ENCODE peak calls at places on chromosomes 12 and 14, in nine cellular contexts. S is SW 1271; M is activated T-helper 1 cell treated with anti-CD3 and anti-CD28 coated beads, Interleukin-2, amount 50 U/mL, for 16 hours; D is AG04450; R is activated CD4-positive, alpha-beta T cell treated with anti-CD3 and anti-CD28 coated beads for 48 hours; T is EH; G is astrocyte; W is foreskin fibroblast; F is progenitor cell of endocrine pancreas. N is an unnamed sample.

GRCh38 chr14:72610831-72611200 is 283.1 kb downstream of the DPF3 start:
- DNase-seq in G (peak), S (no peak), W (no peak), T (peak), F (peak), D (no peak), R (no peak), M (no peak), N (no peak)

GRCh38 chr14:68657300-68658028 is 135.4 kb downstream of the ZFP36L1 start:
- DNase-seq in R (no peak), G (no peak), F (no peak), D (no peak), T (no peak), M (no peak), W (no peak), S (no peak), N (no peak)

GRCh38 chr14:93096923-93097322 is 18.8 kb downstream of the ITPK1 start:
- DNase-seq in M (no peak), W (no peak), D (no peak), G (no peak), F (no peak), S (no peak), T (no peak), R (no peak), N (no peak)

GRCh38 chr14:61742383-61742782 is 19.8 kb upstream of the SNAPC1 start:
- DNase-seq in T (no peak), S (no peak), W (no peak), R (no peak), D (no peak), G (no peak), F (no peak), M (no peak), N (no peak)

GRCh38 chr14:32432813-32433538 is 103.9 kb downstream of the AKAP6 start:
- DNase-seq in M (no peak), D (no peak), F (no peak), S (no peak), W (no peak), G (no peak), T (peak), R (no peak), N (no peak)

GRCh38 chr12:18567787-18568186 is 170.0 kb downstream of the PLCZ1 start:
- DNase-seq in D (no peak), F (no peak), R (no peak), T (no peak), S (no peak), M (no peak), W (no peak), G (no peak), N (no peak)

GRCh38 chr12:57519758-57520007 is 631 bp downstream of the DDIT3 start:
- DNase-seq in D (no peak), F (no peak), S (no peak), W (no peak), R (peak), M (no peak), G (no peak), T (no peak), N (no peak)

GRCh38 chr12:101793401-101793800 is 37.4 kb downstream of the GNPTAB start:
- DNase-seq in G (peak), S (no peak), D (no peak), F (no peak), W (peak), M (no peak), R (no peak), T (peak), N (no peak)

GRCh38 chr12:122082621-122083356 is 4.2 kb downstream of the MLXIP start:
- DNase-seq in R (peak), D (no peak), S (no peak), W (no peak), F (no peak), T (no peak), M (no peak), G (no peak), N (no peak)

GRCh38 chr12:20493924-20494323 is 125.6 kb downstream of the PDE3A start:
- DNase-seq in F (no peak), D (no peak), S (no peak), M (no peak), T (peak), W (no peak), G (no peak), R (no peak), N (no peak)

GRCh38 chr12:25755681-25756260 is 202.7 kb upstream of the LMNTD1 start:
- DNase-seq in M (no peak), S (no peak), F (no peak), R (no peak), G (no peak), T (no peak), W (no peak), D (no peak), N (no peak)

GRCh38 chr12:96578526-96579125 is 89.2 kb downstream of the CFAP54 start:
- DNase-seq in T (peak), R (no peak), D (peak), M (no peak), G (peak), F (no peak), W (peak), S (peak), N (peak)

GRCh38 chr14:54487771-54488170 is 1.0 kb downstream of the GMFB start:
- DNase-seq in W (peak), F (no peak), S (peak), G (peak), T (peak), R (no peak), M (no peak), D (no peak), N (peak)

GRCh38 chr14:65940056-65940735 is 527.7 kb downstream of the FUT8 start:
- DNase-seq in R (peak), T (peak), G (no peak), M (no peak), F (no peak), D (no peak), S (peak), W (no peak), N (peak)

GRCh38 chr12:52903855-52904508 is 894 bp downstream of the KRT8 start:
- DNase-seq in M (peak), W (no peak), G (peak), F (peak), R (peak), S (no peak), D (no peak), T (peak), N (no peak)

GRCh38 chr12:115574831-115575230 is 702.7 kb downstream of the MED13L start:
- DNase-seq in F (no peak), S (no peak), G (no peak), R (no peak), D (no peak), T (no peak), W (no peak), M (no peak), N (no peak)

GRCh38 chr12:21823581-21823980 is 49.1 kb upstream of the KCNJ8 start:
- DNase-seq in T (no peak), M (no peak), F (no peak), R (no peak), W (no peak), S (no peak), G (peak), D (no peak), N (no peak)

GRCh38 chr12:71456316-71456715 is 16.7 kb downstream of the LGR5 start:
- DNase-seq in T (no peak), F (no peak), D (no peak), R (no peak), M (no peak), G (no peak), S (no peak), W (no peak), N (no peak)

GRCh38 chr14:96962337-96962736 is 165.2 kb downstream of the VRK1 start:
- DNase-seq in R (peak), M (no peak), T (no peak), G (no peak), D (no peak), F (no peak), S (no peak), W (no peak), N (no peak)

GRCh38 chr14:38158468-38158867 is 49.2 kb upstream of the SSTR1 start:
- DNase-seq in T (peak), S (no peak), R (no peak), D (no peak), M (no peak), W (no peak), F (no peak), G (no peak), N (no peak)

GRCh38 chr14:56514663-56515371 is 64.8 kb upstream of the TMEM260 start:
- DNase-seq in S (no peak), W (peak), T (peak), G (peak), D (no peak), M (no peak), R (peak), F (no peak), N (no peak)